ENCODE peak calls at places on chromosomes 5 and 9, in four cellular contexts. R is activated CD4-positive, alpha-beta T cell treated with anti-CD3 and anti-CD28 coated beads, Interleukin-2, amount 50 U/mL, for 48 hours; M is M059J; N is H7. H is an unnamed sample.

GRCh38 chr9:86469476-86470087 is 115.4 kb upstream of the TUT7 start:
- DNase-seq in R (no peak), M (no peak), N (no peak), H (no peak)

GRCh38 chr9:130707225-130707976 is 13.8 kb downstream of the EXOSC2 start:
- DNase-seq in R (peak), M (peak), N (peak), H (peak)

GRCh38 chr9:120544441-120544840 is 35.5 kb downstream of the CDK5RAP2 start:
- DNase-seq in R (no peak), M (no peak), N (no peak), H (no peak)

GRCh38 chr9:129841071-129841470 is 5.8 kb downstream of the USP20 start:
- DNase-seq in R (no peak), M (no peak), N (no peak), H (no peak)

GRCh38 chr9:21252727-21253547 is 13.1 kb upstream of the IFNA14 start:
- DNase-seq in R (no peak), M (peak), N (peak), H (no peak)

GRCh38 chr5:80569086-80569960 is 757 bp downstream of the ANKRD34B start:
- DNase-seq in R (no peak), M (no peak), N (peak), H (peak)

GRCh38 chr9:76521906-76522305 is 62.9 kb downstream of the GCNT1 start:
- DNase-seq in R (no peak), M (peak), N (no peak), H (no peak)

GRCh38 chr9:130140701-130141100 is 31.5 kb upstream of the NCS1 start:
- DNase-seq in R (peak), M (no peak), N (no peak), H (no peak)

GRCh38 chr9:123568691-123569342 is 212.8 kb downstream of the CRB2 start:
- DNase-seq in R (no peak), M (no peak), N (no peak), H (no peak)

GRCh38 chr5:72452515-72453259 is 54.5 kb downstream of the ZNF366 start:
- DNase-seq in R (no peak), M (peak), N (no peak), H (no peak)

GRCh38 chr5:17105744-17106450 is 111.5 kb upstream of the BASP1 start:
- DNase-seq in R (no peak), M (peak), N (no peak), H (no peak)

GRCh38 chr5:144117412-144117811 is 53.0 kb downstream of the YIPF5 start:
- DNase-seq in R (no peak), M (no peak), N (no peak), H (no peak)

GRCh38 chr5:77866198-77866597 is 90.1 kb upstream of the TBCA start:
- DNase-seq in R (no peak), M (no peak), N (no peak), H (no peak)

GRCh38 chr9:133048595-133048994 is 13.2 kb upstream of the CEL start:
- DNase-seq in R (peak), M (no peak), N (peak), H (peak)

GRCh38 chr5:124718376-124718775 is 28.1 kb downstream of the ZNF608 start:
- DNase-seq in R (no peak), M (peak), N (no peak), H (no peak)

GRCh38 chr5:65390208-65390607 is 91.5 kb downstream of the ADAMTS6 start:
- DNase-seq in R (no peak), M (no peak), N (no peak), H (no peak)

GRCh38 chr9:96413312-96414221 is 4.6 kb downstream of the ZNF367 start:
- DNase-seq in R (no peak), M (no peak), N (no peak), H (no peak)

GRCh38 chr9:91966503-91966902 is 16.5 kb upstream of the ROR2 start:
- DNase-seq in R (no peak), M (no peak), N (no peak), H (no peak)

GRCh38 chr9:91119147-91119546 is 242.6 kb downstream of the AUH start:
- DNase-seq in R (no peak), M (peak), N (peak), H (no peak)

GRCh38 chr5:74862221-74862620 is 4.0 kb downstream of the FAM169A start:
- DNase-seq in R (no peak), M (no peak), N (no peak), H (no peak)

GRCh38 chr5:148969291-148969690 is 93.6 kb downstream of the SH3TC2 start:
- DNase-seq in R (no peak), M (peak), N (no peak), H (no peak)

GRCh38 chr9:113602126-113603119 is 138.9 kb downstream of the RGS3 start:
- DNase-seq in R (peak), M (peak), N (peak), H (peak)

GRCh38 chr9:2919347-2919746 is 75.5 kb upstream of the PUM3 start:
- DNase-seq in R (no peak), M (no peak), N (no peak), H (no peak)

GRCh38 chr9:114275246-114275994 is 47.5 kb upstream of the ORM1 start:
- DNase-seq in R (no peak), M (peak), N (no peak), H (peak)